ENCODE peak calls at places on chromosomes 6 and 20, in eight cellular contexts. Z is fibroblast of the aortic adventitia; Y is WTC11; V is Kasumi-1; X is effector CD8-positive, alpha-beta T cell; S is HTR-8/SVneo; K is lung; H is transverse colon. I is an unnamed sample.
A peak's percentile ranks its signal among the peaks of the same experiment; 100 is the strongest.

GRCh38 chr6:15399651-15400470 is 154.0 kb downstream of the JARID2 start:
- DNase-seq in S (peak; percentile 72), X (no peak), K (peak; percentile 66), V (no peak), Y (no peak), H (peak; percentile 60), Z (peak; percentile 84), I (no peak)

GRCh38 chr6:143958839-143959399 is 49.1 kb downstream of the PLAGL1 start:
- DNase-seq in V (no peak), S (no peak), K (no peak), H (no peak), Z (no peak), X (no peak), Y (peak; percentile 72), I (no peak)

GRCh38 chr20:63735859-63736718 is at the start of gene LIME1:
- DNase-seq in Z (no peak), Y (no peak), K (no peak), H (peak; percentile 83), V (no peak), X (peak; percentile 60), S (no peak), I (no peak)

GRCh38 chr6:57822896-57823358 is 505.5 kb downstream of the PRIM2 start:
- DNase-seq in V (no peak), S (no peak), K (no peak), H (no peak), X (no peak), Y (peak; percentile 81), Z (peak; percentile 4), I (no peak)

GRCh38 chr6:152312434-152312833 is 324.7 kb downstream of the SYNE1 start:
- DNase-seq in S (no peak), K (no peak), Y (no peak), H (no peak), X (no peak), V (no peak), Z (no peak), I (no peak)

GRCh38 chr20:33926425-33926824 is 67.3 kb upstream of the RALY start:
- DNase-seq in Y (no peak), K (no peak), Z (no peak), H (no peak), X (no peak), S (no peak), V (no peak), I (no peak)

GRCh38 chr20:11274137-11274536 is 600.3 kb upstream of the JAG1 start:
- DNase-seq in X (no peak), H (no peak), Z (peak; percentile 80), S (peak; percentile 68), K (no peak), Y (no peak), V (peak; percentile 66), I (peak; percentile 52)

GRCh38 chr20:61583356-61583755 is 331.3 kb downstream of the CDH4 start:
- DNase-seq in X (no peak), H (no peak), K (no peak), Z (no peak), V (no peak), Y (no peak), S (no peak), I (no peak)

GRCh38 chr6:68728124-68728523 is 93.0 kb downstream of the ADGRB3 start:
- DNase-seq in Z (peak; percentile 11), S (no peak), H (no peak), K (no peak), X (no peak), Y (no peak), V (no peak), I (no peak)